ENCODE peak calls at places on chromosomes 12 and 14, in four cellular contexts. T is lower lobe of right lung, E is stomach, C is BE2C. R is an unnamed sample. For H3K4me1 and H3K36me3, the result is how much of the 10 kb centered on the place peaks cover.

GRCh38 chr12:123532021-123532420 is 1.5 kb downstream of the RILPL1 start:
- DNase-seq in E (no peak), C (no peak), T (no peak), R (no peak)

GRCh38 chr14:59013672-59014298 is 174.7 kb upstream of the DAAM1 start:
- DNase-seq in E (no peak), T (no peak), C (no peak), R (no peak)

GRCh38 chr12:70989232-70989631 is 68.7 kb upstream of the PTPRR start:
- DNase-seq in C (no peak), E (no peak), T (no peak), R (no peak)

GRCh38 chr12:121530600-121531355 is 50.0 kb downstream of the KDM2B start:
- DNase-seq in C (no peak), E (peak), T (peak), R (no peak)

GRCh38 chr12:71436696-71437095 is 2.9 kb upstream of the LGR5 start:
- DNase-seq in C (no peak), T (no peak), E (no peak), R (no peak)

GRCh38 chr12:18400186-18400585 is 138.9 kb downstream of the PIK3C2G start:
- DNase-seq in E (no peak), T (no peak), C (no peak), R (no peak)

GRCh38 chr12:13570005-13570694 is 373.6 kb downstream of the EMP1 start:
- DNase-seq in T (no peak), C (no peak), E (no peak), R (no peak)

GRCh38 chr12:117032593-117033381 is 66.4 kb downstream of the TESC start:
- DNase-seq in E (peak), T (no peak), C (no peak), R (peak)

GRCh38 chr14:74902941-74903705 is 19.9 kb downstream of the RPS6KL1 start:
- DNase-seq in T (no peak), C (no peak), E (no peak), R (no peak)

GRCh38 chr12:91311081-91311480 is 128.5 kb upstream of the DCN start:
- DNase-seq in T (no peak), C (no peak), E (no peak), R (no peak)

GRCh38 chr12:92138626-92139025 is 7.0 kb downstream of the BTG1 start:
- DNase-seq in C (no peak), E (no peak), T (no peak), R (no peak)

GRCh38 chr14:90375934-90376333 is 20.9 kb upstream of the CALM1 start:
- DNase-seq in T (no peak), E (no peak), C (no peak), R (no peak)

GRCh38 chr12:104414581-104415305 is 42.0 kb upstream of the CHST11 start:
- DNase-seq in T (no peak), C (no peak), E (no peak), R (no peak)

GRCh38 chr12:7832059-7832696 is 40.5 kb downstream of the SLC2A14 start:
- DNase-seq in E (no peak), T (no peak), C (peak), R (peak)

DNA sequence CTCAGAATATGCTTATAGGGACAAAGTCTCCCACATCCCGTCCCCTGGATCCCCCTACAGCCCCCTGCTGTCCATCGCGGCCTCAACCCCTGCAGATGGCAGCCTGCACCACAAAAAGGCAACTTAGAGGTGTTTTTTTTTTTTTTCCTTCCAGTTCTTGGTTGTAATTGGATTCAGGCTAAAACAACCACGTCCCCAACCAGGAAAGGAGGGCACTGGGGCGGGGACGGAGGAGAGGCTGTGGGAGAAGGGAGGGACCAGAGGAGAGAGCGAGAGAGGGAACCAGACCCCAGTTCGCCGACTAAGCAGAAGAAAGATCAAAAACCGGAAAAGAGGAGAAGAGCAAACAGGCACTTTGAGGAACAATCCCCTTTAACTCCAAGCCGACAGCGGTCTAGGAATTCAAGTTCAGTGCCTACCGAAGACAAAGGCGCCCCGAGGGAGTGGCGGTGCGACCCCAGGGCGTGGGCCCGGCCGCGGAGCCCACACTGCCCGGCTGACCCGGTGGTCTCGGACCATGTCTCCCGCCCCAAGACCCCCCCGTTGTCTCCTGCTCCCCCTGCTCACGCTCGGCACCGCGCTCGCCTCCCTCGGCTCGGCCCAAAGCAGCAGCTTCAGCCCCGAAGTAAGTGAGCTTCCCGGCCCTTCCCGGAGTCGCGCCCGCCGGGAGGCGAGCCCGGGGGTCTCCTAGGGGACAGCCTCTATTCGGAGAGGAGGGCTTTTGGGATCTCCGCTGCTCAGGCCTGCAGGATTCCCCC is at the start of gene MMP14:
- DNase-seq in C (no peak), T (peak), E (peak), R (peak)
- TF ChIP-seq CTCF in C (peak), T (peak), E (peak), R (peak)

DNA sequence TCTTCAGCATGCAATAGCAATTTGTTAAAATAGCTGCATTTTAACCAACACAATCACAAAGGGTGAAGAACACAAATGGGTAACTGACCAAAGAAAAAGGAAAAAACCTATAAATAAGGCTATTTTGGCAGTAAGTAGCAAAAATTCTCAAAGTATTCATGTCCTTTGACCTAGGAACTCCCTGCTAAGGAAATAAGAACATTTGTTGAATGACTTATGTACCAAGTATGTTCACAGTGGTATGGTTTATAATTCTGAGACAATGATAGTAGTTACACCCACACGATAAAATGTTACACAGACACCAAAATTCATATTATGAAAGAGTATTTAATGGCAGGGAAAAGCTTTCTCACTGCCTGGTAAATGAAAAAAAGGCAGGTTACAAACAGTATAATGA is 16.9 kb downstream of the CCDC88C start:
- DNase-seq in C (no peak), T (no peak), E (no peak), R (no peak)
- H3K4me1 ChIP-seq in C (under half), T (half or more), E (half or more), R (under half)

DNA sequence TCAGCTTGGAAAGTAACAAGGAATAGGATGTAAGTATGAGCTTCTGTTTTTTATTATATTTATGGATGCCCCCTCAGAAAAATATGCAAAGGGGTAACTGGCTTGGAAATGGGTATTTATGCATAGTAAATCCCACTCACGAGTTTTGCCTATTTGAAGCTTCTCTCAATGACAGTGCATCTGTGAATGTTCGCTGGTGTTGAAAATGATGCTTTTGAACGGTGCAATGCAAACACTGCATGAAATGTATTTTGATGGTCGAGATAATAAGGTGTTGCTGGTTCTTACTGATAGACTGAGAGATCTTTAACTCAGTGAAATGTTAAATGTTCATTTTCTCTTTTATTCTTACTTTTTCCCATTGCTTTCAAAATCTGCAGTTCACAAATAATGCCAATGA is 36.0 kb upstream of the PSEN1 start:
- DNase-seq in C (no peak), E (no peak), T (no peak), R (no peak)
- H3K36me3 ChIP-seq in C (half or more), E (half or more), T (half or more), R (under half)

GRCh38 chr12:110849748-110850403 is 3.1 kb downstream of the CCDC63 start:
- DNase-seq in E (no peak), C (no peak), T (no peak), R (no peak)

GRCh38 chr12:110844551-110845395 is 2.0 kb upstream of the CCDC63 start:
- DNase-seq in E (no peak), T (no peak), C (peak), R (no peak)

GRCh38 chr12:110848524-110848923 is 1.7 kb downstream of the CCDC63 start:
- DNase-seq in E (no peak), T (no peak), C (no peak), R (no peak)

GRCh38 chr12:110844131-110844530 is 2.7 kb upstream of the CCDC63 start:
- DNase-seq in C (no peak), T (no peak), E (no peak), R (no peak)

GRCh38 chr12:110846615-110847566 is at the start of gene CCDC63:
- DNase-seq in E (peak), T (peak), C (peak), R (peak)
- TF ChIP-seq CTCF in E (no peak), T (peak), C (peak), R (peak)

R was measured in Caco-2.